ENCODE peak calls at places on chromosomes 2 and 18, in seven cellular contexts. Z is bronchial epithelial cell, A is NCI-H2029 treated with DMSO at 0.1 percent for 48 hours, B is LoVo, G is kidney, L is ELR, I is nephron progenitor cell. N is an unnamed sample.

GRCh38 chr2:45024600-45025291 is 15.5 kb upstream of the SIX2 start:
- DNase-seq in Z (peak; percentile 90), A (peak; percentile 37), B (peak; percentile 74), G (no peak), L (peak; percentile 95), I (no peak), N (peak; percentile 61)

GRCh38 chr18:60873708-60874107 is 459.5 kb upstream of the CDH20 start:
- DNase-seq in Z (no peak), A (no peak), B (no peak), G (no peak), L (no peak), I (no peak), N (no peak)

GRCh38 chr2:127158614-127159290 is 51.8 kb upstream of the BIN1 start:
- DNase-seq in Z (no peak), A (no peak), B (no peak), G (no peak), L (no peak), I (no peak), N (no peak)

GRCh38 chr18:28039078-28039477 is 137.9 kb downstream of the CDH2 start:
- DNase-seq in Z (peak; percentile 78), A (no peak), B (no peak), G (no peak), L (peak; percentile 69), I (no peak), N (no peak)

GRCh38 chr2:11387100-11387390 is 42.6 kb upstream of the ROCK2 start:
- DNase-seq in Z (no peak), A (no peak), B (peak; percentile 38), G (no peak), L (no peak), I (no peak), N (peak; percentile 45)

GRCh38 chr2:110747522-110748488 is 15.4 kb downstream of the ACOXL start:
- DNase-seq in Z (no peak), A (peak; percentile 30), B (peak; percentile 13), G (no peak), L (no peak), I (no peak), N (peak; percentile 58)

GRCh38 chr18:79516441-79516931 is 120.8 kb downstream of the NFATC1 start:
- DNase-seq in Z (no peak), A (no peak), B (no peak), G (peak; percentile 46), L (no peak), I (no peak), N (no peak)

GRCh38 chr2:215382480-215382879 is 53.4 kb downstream of the FN1 start:
- DNase-seq in Z (no peak), A (no peak), B (no peak), G (no peak), L (no peak), I (no peak), N (no peak)

GRCh38 chr2:188517549-188518255 is 226.0 kb downstream of the GULP1 start:
- DNase-seq in Z (no peak), A (no peak), B (no peak), G (no peak), L (no peak), I (no peak), N (no peak)

GRCh38 chr2:58138631-58139030 is 92.0 kb downstream of the VRK2 start:
- DNase-seq in Z (no peak), A (no peak), B (no peak), G (no peak), L (no peak), I (no peak), N (no peak)

GRCh38 chr2:189370719-189371118 is 70.6 kb upstream of the WDR75 start:
- DNase-seq in Z (peak; percentile 89), A (no peak), B (no peak), G (no peak), L (peak; percentile 86), I (no peak), N (no peak)

GRCh38 chr2:19989681-19990415 is at the start of gene WDR35:
- DNase-seq in Z (peak; percentile 75), A (peak; percentile 35), B (peak; percentile 93), G (peak; percentile 96), L (peak; percentile 91), I (peak; percentile 96), N (peak; percentile 50)

GRCh38 chr2:100038019-100038418 is 104.4 kb downstream of the AFF3 start:
- DNase-seq in Z (no peak), A (no peak), B (no peak), G (no peak), L (no peak), I (peak; percentile 16), N (no peak)

GRCh38 chr18:43010611-43011010 is 104.9 kb downstream of the RIT2 start:
- DNase-seq in Z (no peak), A (no peak), B (no peak), G (no peak), L (no peak), I (no peak), N (no peak)

GRCh38 chr2:74037379-74037860 is 52.7 kb downstream of the TET3 start:
- DNase-seq in Z (no peak), A (no peak), B (no peak), G (no peak), L (no peak), I (no peak), N (no peak)

GRCh38 chr2:197909377-197909776 is 105.0 kb downstream of the PLCL1 start:
- DNase-seq in Z (peak; percentile 36), A (no peak), B (no peak), G (no peak), L (peak; percentile 58), I (no peak), N (no peak)

GRCh38 chr18:57585846-57586242 is 658 bp downstream of the FECH start:
- DNase-seq in Z (peak; percentile 7), A (no peak), B (no peak), G (no peak), L (peak; percentile 4), I (no peak), N (no peak)

GRCh38 chr2:44362207-44363015 is 664 bp downstream of the CAMKMT start:
- DNase-seq in Z (peak; percentile 44), A (no peak), B (peak; percentile 34), G (peak; percentile 73), L (peak; percentile 67), I (peak; percentile 50), N (no peak)

GRCh38 chr2:2577366-2577765 is 246.3 kb upstream of the MYT1L start:
- DNase-seq in Z (no peak), A (no peak), B (no peak), G (no peak), L (no peak), I (no peak), N (peak; percentile 36)

GRCh38 chr2:236319036-236319435 is 54.8 kb upstream of the ASB18 start:
- DNase-seq in Z (no peak), A (no peak), B (peak; percentile 5), G (no peak), L (no peak), I (no peak), N (no peak)

GRCh38 chr2:36756438-36756837 is 59.9 kb downstream of the VIT start:
- DNase-seq in Z (no peak), A (no peak), B (no peak), G (no peak), L (no peak), I (no peak), N (no peak)

GRCh38 chr2:47946593-47946992 is 40.3 kb upstream of the FBXO11 start:
- DNase-seq in Z (no peak), A (no peak), B (no peak), G (no peak), L (no peak), I (no peak), N (no peak)

GRCh38 chr2:71545572-71546274 is 92.4 kb downstream of the DYSF start:
- DNase-seq in Z (peak; percentile 50), A (peak; percentile 25), B (peak; percentile 68), G (peak; percentile 62), L (peak; percentile 73), I (peak; percentile 71), N (peak; percentile 7)

GRCh38 chr2:231711677-231712461 is 3.5 kb downstream of the PTMA start:
- DNase-seq in Z (no peak), A (no peak), B (no peak), G (peak; percentile 62), L (no peak), I (no peak), N (no peak)

GRCh38 chr18:36728345-36728744 is 100.5 kb downstream of the TPGS2 start:
- DNase-seq in Z (no peak), A (no peak), B (no peak), G (no peak), L (no peak), I (no peak), N (no peak)

GRCh38 chr18:62339106-62339988 is 14.2 kb downstream of the TNFRSF11A start:
- DNase-seq in Z (peak; percentile 86), A (no peak), B (peak; percentile 48), G (no peak), L (peak; percentile 88), I (no peak), N (no peak)

GRCh38 chr2:127629637-127630036 is 16.3 kb upstream of the GPR17 start:
- DNase-seq in Z (no peak), A (no peak), B (no peak), G (no peak), L (no peak), I (no peak), N (no peak)

GRCh38 chr18:13217466-13217961 is 1.0 kb upstream of the LDLRAD4 start:
- DNase-seq in Z (no peak), A (no peak), B (no peak), G (peak; percentile 89), L (peak; percentile 23), I (peak; percentile 73), N (no peak)

GRCh38 chr18:23723121-23723520 is 33.9 kb downstream of the LAMA3 start:
- DNase-seq in Z (no peak), A (no peak), B (no peak), G (no peak), L (no peak), I (no peak), N (no peak)

N was measured in LNCaP clone FGC.